ENCODE peak calls at places on chromosomes 7 and 10, in six cellular contexts. C, A, E, T, B and J are unnamed samples.

GRCh38 chr7:5437987-5438386 is 14.4 kb upstream of the TNRC18 start:
- DNase-seq in C (no peak), A (no peak), E (no peak), T (no peak), B (no peak), J (no peak)

GRCh38 chr7:130879191-130879590 is 145.2 kb upstream of the KLF14 start:
- DNase-seq in C (no peak), A (no peak), E (no peak), T (no peak), B (no peak), J (no peak)

GRCh38 chr7:15647309-15647708 is 39.2 kb downstream of the MEOX2 start:
- DNase-seq in C (no peak), A (no peak), E (no peak), T (no peak), B (no peak), J (no peak)

GRCh38 chr7:151552352-151553028 is 32.8 kb upstream of the RHEB start:
- DNase-seq in C (no peak), A (no peak), E (no peak), T (no peak), B (no peak), J (no peak)

GRCh38 chr7:30929686-30930085 is 18.0 kb downstream of the AQP1 start:
- DNase-seq in C (no peak), A (peak), E (no peak), T (no peak), B (no peak), J (no peak)

GRCh38 chr7:112386619-112387018 is 63.6 kb upstream of the IFRD1 start:
- DNase-seq in C (no peak), A (no peak), E (no peak), T (no peak), B (no peak), J (no peak)

GRCh38 chr10:22016046-22016705 is 12.6 kb upstream of the DNAJC1 start:
- DNase-seq in C (no peak), A (no peak), E (no peak), T (no peak), B (peak), J (no peak)

GRCh38 chr10:20598590-20598989 is 298.5 kb downstream of the NEBL start:
- DNase-seq in C (no peak), A (no peak), E (no peak), T (no peak), B (no peak), J (no peak)

GRCh38 chr10:102727037-102727818 is 12.8 kb downstream of the SFXN2 start:
- DNase-seq in C (no peak), A (no peak), E (no peak), T (no peak), B (no peak), J (no peak)

GRCh38 chr10:80535671-80536360 is 1.9 kb upstream of the SH2D4B start:
- DNase-seq in C (peak), A (no peak), E (peak), T (peak), B (peak), J (peak)

GRCh38 chr10:49760789-49761188 is 1.3 kb downstream of the OGDHL start:
- DNase-seq in C (no peak), A (peak), E (no peak), T (no peak), B (no peak), J (peak)

GRCh38 chr7:110830778-110831177 is 260.1 kb upstream of the LRRN3 start:
- DNase-seq in C (no peak), A (no peak), E (no peak), T (no peak), B (no peak), J (no peak)

GRCh38 chr10:66239062-66239461 is 686.8 kb upstream of the LRRTM3 start:
- DNase-seq in C (no peak), A (no peak), E (no peak), T (no peak), B (no peak), J (no peak)

GRCh38 chr7:27185013-27185707 is at the start of gene HOXA11:
- DNase-seq in C (peak), A (no peak), E (no peak), T (no peak), B (peak), J (peak)

GRCh38 chr10:79316671-79317431 is 30.4 kb upstream of the PPIF start:
- DNase-seq in C (no peak), A (peak), E (no peak), T (no peak), B (peak), J (peak)

GRCh38 chr10:33478675-33479125 is 144.2 kb upstream of the NRP1 start:
- DNase-seq in C (no peak), A (no peak), E (no peak), T (no peak), B (no peak), J (no peak)

GRCh38 chr10:74164641-74165529 is 13.9 kb downstream of the ADK start:
- DNase-seq in C (no peak), A (no peak), E (no peak), T (no peak), B (no peak), J (no peak)

GRCh38 chr7:45696476-45696875 is 122.3 kb downstream of the ADCY1 start:
- DNase-seq in C (no peak), A (no peak), E (no peak), T (no peak), B (no peak), J (peak)

GRCh38 chr10:120318862-120319261 is 138.2 kb upstream of the PLPP4 start:
- DNase-seq in C (no peak), A (peak), E (no peak), T (no peak), B (no peak), J (no peak)

GRCh38 chr7:3201937-3202715 is 98.9 kb upstream of the SDK1 start:
- DNase-seq in C (no peak), A (no peak), E (no peak), T (no peak), B (no peak), J (peak)

GRCh38 chr7:44280993-44281721 is 44.2 kb downstream of the CAMK2B start:
- DNase-seq in C (peak), A (peak), E (no peak), T (no peak), B (no peak), J (peak)

GRCh38 chr7:121605297-121605640 is 209.2 kb upstream of the FAM3C start:
- DNase-seq in C (no peak), A (no peak), E (no peak), T (no peak), B (no peak), J (no peak)

GRCh38 chr10:72263613-72264241 is 10.0 kb upstream of the DDIT4 start:
- DNase-seq in C (no peak), A (no peak), E (no peak), T (no peak), B (no peak), J (no peak)

GRCh38 chr10:73075829-73076228 is 20.8 kb downstream of the P4HA1 start:
- DNase-seq in C (no peak), A (no peak), E (no peak), T (no peak), B (no peak), J (no peak)

GRCh38 chr7:155979566-155979965 is 167.3 kb upstream of the SHH start:
- DNase-seq in C (no peak), A (no peak), E (no peak), T (no peak), B (no peak), J (peak)

DNA sequence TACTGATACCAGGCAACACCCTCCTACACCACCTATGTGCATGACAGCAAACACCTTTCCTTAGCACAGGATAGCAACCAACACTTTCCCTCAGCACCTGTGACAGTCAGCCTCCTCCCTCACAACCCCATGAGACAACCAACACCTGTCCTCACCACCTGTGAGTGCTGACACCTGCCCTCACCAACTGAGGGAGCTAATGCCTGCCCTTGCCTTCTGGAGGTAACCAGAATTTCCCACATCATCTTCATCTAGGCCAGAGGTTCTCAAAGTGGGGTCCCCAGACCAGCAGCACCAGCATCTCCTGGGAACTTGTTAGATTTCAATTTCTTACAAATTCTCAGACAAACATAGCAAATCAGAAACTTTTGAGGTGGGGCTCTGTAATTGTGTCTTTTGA is 112.5 kb downstream of the GRID1 start:
- DNase-seq in C (no peak), A (peak), E (no peak), T (no peak), B (no peak), J (no peak)
- H3K4me3 ChIP-seq in C (no peak), A (no peak), E (no peak), T (no peak), B (no peak), J (no peak)

GRCh38 chr10:78248651-78249464 is 215.2 kb downstream of the RPS24 start:
- DNase-seq in C (no peak), A (no peak), E (no peak), T (no peak), B (no peak), J (no peak)
- TF ChIP-seq POLR2AphosphoS5 in C (no peak), A (no peak), E (no peak), T (no peak), B (no peak), J (no peak)

GRCh38 chr10:129946868-129947267 is 17.2 kb downstream of the EBF3 start:
- DNase-seq in C (peak), A (no peak), E (no peak), T (no peak), B (no peak), J (peak)
- H3K27ac ChIP-seq in C (no peak), A (no peak), E (no peak), T (no peak), B (no peak), J (no peak)

GRCh38 chr10:100747826-100748231 is 2.4 kb downstream of the PAX2 start:
- DNase-seq in C (peak), A (peak), E (no peak), T (no peak), B (no peak), J (no peak)

GRCh38 chr10:100745882-100746412 is 565 bp downstream of the PAX2 start:
- DNase-seq in C (peak), A (peak), E (no peak), T (peak), B (no peak), J (no peak)

GRCh38 chr10:100744980-100745881 is at the start of gene PAX2:
- DNase-seq in C (peak), A (peak), E (peak), T (peak), B (no peak), J (no peak)

GRCh38 chr10:100747061-100747825 is 1.9 kb downstream of the PAX2 start:
- DNase-seq in C (no peak), A (no peak), E (no peak), T (no peak), B (no peak), J (no peak)

DNA sequence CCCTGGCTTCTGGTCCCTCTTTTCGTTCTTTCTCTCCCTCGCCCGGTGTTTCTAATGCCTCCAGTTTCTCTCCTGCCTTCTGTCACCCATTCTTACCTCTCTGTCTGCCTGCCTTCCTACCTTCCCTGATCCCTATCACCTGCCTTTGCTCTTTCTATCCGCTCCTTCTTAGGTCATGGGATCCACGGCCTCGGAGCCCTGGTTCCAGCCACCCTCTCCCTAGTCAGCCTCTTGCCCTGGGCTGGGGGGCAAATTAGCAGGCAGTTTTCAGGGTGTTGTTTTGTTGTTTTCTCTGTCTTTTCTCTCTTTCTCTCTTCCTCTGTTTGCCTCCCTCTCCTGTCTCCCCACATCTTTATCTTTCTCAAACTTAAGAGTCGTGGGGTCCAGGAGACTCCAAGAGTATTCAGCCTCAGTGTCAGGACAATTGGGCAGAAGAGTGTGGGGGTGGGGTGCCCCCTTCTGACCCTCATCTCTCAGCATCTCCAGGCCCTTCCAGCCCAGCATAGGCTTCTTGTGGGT is 1.1 kb downstream of the PAX2 start:
- DNase-seq in C (no peak), A (no peak), E (no peak), T (no peak), B (no peak), J (no peak)
- H3K4me3 ChIP-seq in C (no peak), A (no peak), E (no peak), T (no peak), B (no peak), J (no peak)

GRCh38 chr7:47651355-47652317 is 69.7 kb upstream of the TNS3 start:
- DNase-seq in C (no peak), A (no peak), E (no peak), T (no peak), B (no peak), J (no peak)
- TF ChIP-seq POLR2AphosphoS5 in C (no peak), A (peak), E (no peak), T (no peak), B (no peak), J (no peak)

DNA sequence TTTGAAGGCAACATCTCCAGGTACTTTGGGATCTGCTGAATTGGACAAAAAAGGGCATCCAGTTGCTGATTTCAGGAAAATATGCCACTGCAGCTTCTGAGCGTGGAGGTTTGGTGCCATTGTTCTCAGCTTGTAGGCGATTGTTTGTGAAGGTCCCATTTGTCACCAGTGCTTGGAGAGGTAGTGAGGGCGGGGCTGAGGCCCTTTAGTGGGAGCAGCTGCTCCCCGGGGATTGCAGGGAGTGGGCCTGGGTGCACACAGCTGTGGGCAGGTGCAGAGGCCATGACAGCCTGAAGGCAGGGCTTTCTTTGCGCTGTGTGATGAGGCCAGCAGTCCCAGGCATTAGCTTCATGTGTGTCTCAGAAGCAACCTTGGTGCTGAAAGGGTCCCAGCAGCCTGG is 3.9 kb downstream of the FAM20C start:
- DNase-seq in C (no peak), A (no peak), E (no peak), T (no peak), B (no peak), J (no peak)
- H3K27ac ChIP-seq in C (no peak), A (no peak), E (no peak), T (no peak), B (no peak), J (no peak)